ENCODE peak calls at places on chromosomes 1 and 21, in five cellular contexts. One of them, this sample, is unnamed.
A peak's percentile ranks its signal among the peaks of the same experiment; 100 is the strongest.

GRCh38 chr1:19759740-19760089 is 40.0 kb downstream of the TMCO4 start:
- DNase-seq in neural progenitor cell: no peak
- DNase-seq in HCT116: peak; percentile 35
- DNase-seq in CD8-positive, alpha-beta T cell: no peak
- DNase-seq in colonic mucosa: no peak
- DNase-seq in this sample: no peak

GRCh38 chr1:192730206-192730605 is 78.6 kb upstream of the RGS2 start:
- DNase-seq in neural progenitor cell: no peak
- DNase-seq in HCT116: no peak
- DNase-seq in CD8-positive, alpha-beta T cell: no peak
- DNase-seq in colonic mucosa: no peak
- DNase-seq in this sample: no peak

GRCh38 chr1:33641099-33641830 is 168.8 kb downstream of the ZSCAN20 start:
- DNase-seq in neural progenitor cell: peak; percentile 51
- DNase-seq in HCT116: peak; percentile 32
- DNase-seq in CD8-positive, alpha-beta T cell: no peak
- DNase-seq in colonic mucosa: no peak
- DNase-seq in this sample: no peak

GRCh38 chr1:242146640-242147039 is 147.7 kb upstream of the MAP1LC3C start:
- DNase-seq in neural progenitor cell: no peak
- DNase-seq in HCT116: no peak
- DNase-seq in CD8-positive, alpha-beta T cell: no peak
- DNase-seq in colonic mucosa: no peak
- DNase-seq in this sample: no peak

GRCh38 chr1:16018749-16019515 is 1.1 kb upstream of the HSPB7 start:
- DNase-seq in neural progenitor cell: no peak
- DNase-seq in HCT116: no peak
- DNase-seq in CD8-positive, alpha-beta T cell: no peak
- DNase-seq in colonic mucosa: no peak
- DNase-seq in this sample: no peak

GRCh38 chr1:18419845-18420184 is 60.9 kb upstream of the KLHDC7A start:
- DNase-seq in neural progenitor cell: no peak
- DNase-seq in HCT116: no peak
- DNase-seq in CD8-positive, alpha-beta T cell: no peak
- DNase-seq in colonic mucosa: no peak
- DNase-seq in this sample: no peak

GRCh38 chr1:206897175-206897574 is at the start of gene IL24:
- DNase-seq in neural progenitor cell: no peak
- DNase-seq in HCT116: no peak
- DNase-seq in CD8-positive, alpha-beta T cell: no peak
- DNase-seq in colonic mucosa: no peak
- DNase-seq in this sample: no peak

GRCh38 chr1:156055649-156056048 is 1.1 kb downstream of the LAMTOR2 start:
- DNase-seq in neural progenitor cell: no peak
- DNase-seq in HCT116: no peak
- DNase-seq in CD8-positive, alpha-beta T cell: no peak
- DNase-seq in colonic mucosa: no peak
- DNase-seq in this sample: no peak

DNA sequence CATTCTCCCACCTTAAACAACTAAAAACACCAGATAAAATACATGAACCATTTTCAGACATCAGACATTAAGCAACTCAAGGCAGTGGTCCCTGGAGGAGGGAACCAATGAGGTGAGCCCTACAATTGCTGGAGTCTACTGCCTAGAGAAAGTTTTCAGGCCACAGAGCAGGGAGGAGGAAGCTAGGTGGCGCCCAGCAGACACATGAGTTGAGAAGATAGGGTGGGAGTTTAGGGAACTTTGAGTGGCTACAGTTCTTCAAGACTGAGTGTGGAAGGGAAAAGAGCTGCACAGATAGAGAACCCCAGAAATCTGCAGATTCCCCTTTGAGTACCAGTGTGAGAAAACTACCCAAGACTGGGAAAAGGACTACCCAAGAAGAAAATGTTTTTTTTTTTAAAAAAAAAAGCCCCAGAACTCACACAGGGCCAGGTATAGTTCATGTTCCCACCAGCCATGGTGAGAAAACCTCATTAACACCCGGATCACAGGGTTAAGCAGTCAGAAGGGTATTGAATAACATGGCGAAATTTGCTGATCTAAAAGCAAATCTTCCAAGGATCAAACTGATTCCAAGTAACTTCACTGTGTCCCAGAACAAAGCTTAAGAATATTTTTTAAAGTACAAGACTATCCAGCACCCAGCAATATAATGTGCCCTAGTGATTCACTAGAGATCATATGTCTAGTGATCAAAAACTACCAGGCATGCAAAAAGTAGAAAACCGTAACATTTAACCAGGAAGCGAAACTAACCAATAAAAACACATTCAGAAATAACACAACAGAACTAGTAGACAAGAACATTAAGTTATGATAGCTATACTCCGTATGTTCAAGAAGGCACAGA is 12.0 kb downstream of the ALDH9A1 start:
- DNase-seq in neural progenitor cell: peak; percentile 27
- DNase-seq in HCT116: no peak
- DNase-seq in CD8-positive, alpha-beta T cell: no peak
- DNase-seq in colonic mucosa: no peak
- DNase-seq in this sample: no peak
- TF ChIP-seq CTCF in neural progenitor cell: peak; percentile 31
- TF ChIP-seq CTCF in HCT116: peak; percentile 27
- TF ChIP-seq CTCF in CD8-positive, alpha-beta T cell: no peak
- TF ChIP-seq CTCF in colonic mucosa: no peak
- TF ChIP-seq CTCF in this sample: no peak

GRCh38 chr1:150535511-150536281 is 13.5 kb upstream of the ADAMTSL4 start:
- DNase-seq in neural progenitor cell: peak; percentile 11
- DNase-seq in HCT116: no peak
- DNase-seq in CD8-positive, alpha-beta T cell: no peak
- DNase-seq in colonic mucosa: no peak
- DNase-seq in this sample: no peak

GRCh38 chr1:150532860-150533259 is 16.3 kb upstream of the ADAMTSL4 start:
- DNase-seq in neural progenitor cell: no peak
- DNase-seq in HCT116: no peak
- DNase-seq in CD8-positive, alpha-beta T cell: no peak
- DNase-seq in colonic mucosa: no peak
- DNase-seq in this sample: no peak

GRCh38 chr1:150536836-150537731 is 12.1 kb upstream of the ADAMTSL4 start:
- DNase-seq in neural progenitor cell: no peak
- DNase-seq in HCT116: no peak
- DNase-seq in CD8-positive, alpha-beta T cell: no peak
- DNase-seq in colonic mucosa: no peak
- DNase-seq in this sample: no peak

GRCh38 chr1:150534002-150534401 is 15.2 kb upstream of the ADAMTSL4 start:
- DNase-seq in neural progenitor cell: no peak
- DNase-seq in HCT116: no peak
- DNase-seq in CD8-positive, alpha-beta T cell: no peak
- DNase-seq in colonic mucosa: no peak
- DNase-seq in this sample: no peak

GRCh38 chr1:150537732-150538684 is 11.2 kb upstream of the ADAMTSL4 start:
- DNase-seq in neural progenitor cell: peak; percentile 39
- DNase-seq in HCT116: no peak
- DNase-seq in CD8-positive, alpha-beta T cell: no peak
- DNase-seq in colonic mucosa: no peak
- DNase-seq in this sample: peak; percentile 18
- TF ChIP-seq CTCF in neural progenitor cell: peak; percentile 35
- TF ChIP-seq CTCF in HCT116: peak; percentile 28
- TF ChIP-seq CTCF in CD8-positive, alpha-beta T cell: no peak
- TF ChIP-seq CTCF in colonic mucosa: no peak
- TF ChIP-seq CTCF in this sample: no peak

DNA sequence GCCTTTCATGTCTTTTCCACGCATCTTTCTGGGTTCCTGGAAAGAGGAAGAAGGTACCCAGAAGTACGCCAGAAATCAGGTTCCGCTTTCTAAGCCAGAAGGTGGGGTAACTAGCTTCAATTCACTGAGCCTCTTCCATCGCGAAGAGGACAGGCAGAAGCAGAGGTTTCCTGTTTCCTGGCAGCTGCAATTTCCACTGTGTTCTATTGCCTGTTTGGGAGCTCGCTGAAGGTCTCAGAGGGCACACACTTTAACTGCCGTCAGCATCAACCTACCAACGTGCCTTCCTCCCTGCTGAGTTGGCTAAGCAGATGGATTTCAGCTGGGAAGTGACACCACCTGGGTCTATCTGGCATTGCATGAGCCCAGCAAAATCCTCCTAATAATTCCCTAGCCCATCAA is 10.0 kb downstream of the NCF2 start:
- DNase-seq in neural progenitor cell: peak; percentile 60
- DNase-seq in HCT116: peak; percentile 48
- DNase-seq in CD8-positive, alpha-beta T cell: no peak
- DNase-seq in colonic mucosa: no peak
- DNase-seq in this sample: no peak
- TF ChIP-seq CTCF in neural progenitor cell: peak; percentile 47
- TF ChIP-seq CTCF in HCT116: peak; percentile 51
- TF ChIP-seq CTCF in CD8-positive, alpha-beta T cell: no peak
- TF ChIP-seq CTCF in colonic mucosa: no peak
- TF ChIP-seq CTCF in this sample: no peak

GRCh38 chr21:43659136-43660000 is at the start of the genes HSF2BP and RRP1B:
- DNase-seq in neural progenitor cell: peak; percentile 95
- DNase-seq in HCT116: peak; percentile 41
- DNase-seq in CD8-positive, alpha-beta T cell: peak; percentile 71
- DNase-seq in colonic mucosa: peak; percentile 81
- DNase-seq in this sample: peak; percentile 90
- TF ChIP-seq CTCF in neural progenitor cell: no peak
- TF ChIP-seq CTCF in HCT116: no peak
- TF ChIP-seq CTCF in CD8-positive, alpha-beta T cell: no peak
- TF ChIP-seq CTCF in colonic mucosa: no peak
- TF ChIP-seq CTCF in this sample: no peak

GRCh38 chr1:3128431-3129132 is 59.6 kb downstream of the PRDM16 start:
- DNase-seq in neural progenitor cell: no peak
- DNase-seq in HCT116: no peak
- DNase-seq in CD8-positive, alpha-beta T cell: no peak
- DNase-seq in colonic mucosa: no peak
- DNase-seq in this sample: no peak
- TF ChIP-seq CTCF in neural progenitor cell: no peak
- TF ChIP-seq CTCF in HCT116: no peak
- TF ChIP-seq CTCF in CD8-positive, alpha-beta T cell: no peak
- TF ChIP-seq CTCF in colonic mucosa: no peak
- TF ChIP-seq CTCF in this sample: no peak

GRCh38 chr1:119673171-119673940 is 25.3 kb upstream of the ZNF697 start:
- DNase-seq in neural progenitor cell: no peak
- DNase-seq in HCT116: no peak
- DNase-seq in CD8-positive, alpha-beta T cell: no peak
- DNase-seq in colonic mucosa: no peak
- DNase-seq in this sample: no peak

GRCh38 chr1:119675349-119676343 is 27.6 kb upstream of the ZNF697 start:
- DNase-seq in neural progenitor cell: peak; percentile 81
- DNase-seq in HCT116: peak; percentile 85
- DNase-seq in CD8-positive, alpha-beta T cell: peak; percentile 52
- DNase-seq in colonic mucosa: peak; percentile 92
- DNase-seq in this sample: peak; percentile 76

GRCh38 chr1:119676571-119677206 is 28.6 kb upstream of the ZNF697 start:
- DNase-seq in neural progenitor cell: no peak
- DNase-seq in HCT116: no peak
- DNase-seq in CD8-positive, alpha-beta T cell: no peak
- DNase-seq in colonic mucosa: no peak
- DNase-seq in this sample: no peak

GRCh38 chr1:119674110-119674509 is 26.0 kb upstream of the ZNF697 start:
- DNase-seq in neural progenitor cell: peak; percentile 20
- DNase-seq in HCT116: no peak
- DNase-seq in CD8-positive, alpha-beta T cell: no peak
- DNase-seq in colonic mucosa: no peak
- DNase-seq in this sample: no peak

GRCh38 chr1:119674835-119675289 is 26.8 kb upstream of the ZNF697 start:
- DNase-seq in neural progenitor cell: no peak
- DNase-seq in HCT116: peak; percentile 68
- DNase-seq in CD8-positive, alpha-beta T cell: no peak
- DNase-seq in colonic mucosa: peak; percentile 52
- DNase-seq in this sample: peak; percentile 41
- TF ChIP-seq CTCF in neural progenitor cell: no peak
- TF ChIP-seq CTCF in HCT116: peak; percentile 71
- TF ChIP-seq CTCF in CD8-positive, alpha-beta T cell: no peak
- TF ChIP-seq CTCF in colonic mucosa: no peak
- TF ChIP-seq CTCF in this sample: peak; percentile 20

DNA sequence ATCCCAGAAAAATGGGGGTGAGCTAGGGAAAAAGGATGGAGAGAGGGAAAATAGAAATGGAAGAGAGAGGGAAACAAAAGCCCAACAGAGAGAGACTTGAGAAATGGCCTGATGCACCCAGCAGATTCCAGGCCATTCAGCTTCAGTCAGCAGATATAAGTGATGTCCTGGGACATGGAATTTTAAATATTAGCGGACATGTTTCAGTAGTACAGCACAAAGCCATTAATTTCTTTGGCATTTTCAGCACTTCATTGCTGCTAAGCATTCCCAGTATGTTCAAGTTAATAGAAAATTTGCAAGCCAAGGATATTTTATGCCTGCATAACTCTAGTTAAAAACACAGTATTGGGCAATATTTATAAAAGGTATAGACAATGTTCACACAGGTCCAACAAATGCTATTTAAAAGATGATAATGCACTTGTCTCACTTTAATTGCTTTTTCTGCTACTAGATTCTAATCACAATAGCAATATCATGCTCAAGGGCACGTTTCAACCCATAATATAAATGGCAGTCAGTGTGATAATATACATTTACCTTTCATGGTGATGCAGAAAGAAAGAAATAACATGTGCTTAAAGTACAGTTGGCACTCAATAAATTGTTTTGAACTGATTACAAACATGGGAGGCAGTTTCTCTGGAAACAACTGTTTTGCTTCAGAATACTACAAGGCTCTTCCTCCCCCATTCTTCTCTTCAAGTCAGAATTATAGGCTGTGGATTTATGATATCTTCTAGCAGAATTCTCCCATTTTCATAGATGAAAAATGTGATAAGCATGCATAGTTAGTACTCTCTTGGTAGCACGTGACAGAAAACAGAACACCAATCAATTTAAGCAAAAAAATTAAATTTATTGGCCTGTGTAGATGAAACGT is 108.1 kb upstream of the MAGI3 start:
- DNase-seq in neural progenitor cell: no peak
- DNase-seq in HCT116: no peak
- DNase-seq in CD8-positive, alpha-beta T cell: no peak
- DNase-seq in colonic mucosa: no peak
- DNase-seq in this sample: no peak
- TF ChIP-seq CTCF in neural progenitor cell: no peak
- TF ChIP-seq CTCF in HCT116: no peak
- TF ChIP-seq CTCF in CD8-positive, alpha-beta T cell: no peak
- TF ChIP-seq CTCF in colonic mucosa: no peak
- TF ChIP-seq CTCF in this sample: no peak